ENCODE peak calls at places on chromosomes 12 and 14, in five cellular contexts. One of them, this sample, is unnamed.

GRCh38 chr12:104464899-104465298 is 8.2 kb downstream of the CHST11 start:
- DNase-seq in adrenal gland: no peak
- DNase-seq in A549: no peak
- DNase-seq in upper lobe of left lung: peak; percentile 58
- DNase-seq in transverse colon: no peak
- DNase-seq in this sample: no peak

GRCh38 chr14:89474464-89474863 is 57.4 kb upstream of the FOXN3 start:
- DNase-seq in adrenal gland: no peak
- DNase-seq in A549: no peak
- DNase-seq in upper lobe of left lung: no peak
- DNase-seq in transverse colon: no peak
- DNase-seq in this sample: no peak

GRCh38 chr12:114257687-114258086 is 148.3 kb downstream of the TBX5 start:
- DNase-seq in adrenal gland: no peak
- DNase-seq in A549: no peak
- DNase-seq in upper lobe of left lung: no peak
- DNase-seq in transverse colon: no peak
- DNase-seq in this sample: no peak

GRCh38 chr12:62210422-62210821 is 49.8 kb upstream of the USP15 start:
- DNase-seq in adrenal gland: peak; percentile 55
- DNase-seq in A549: peak; percentile 28
- DNase-seq in upper lobe of left lung: peak; percentile 58
- DNase-seq in transverse colon: peak; percentile 28
- DNase-seq in this sample: no peak

GRCh38 chr14:65821224-65821753 is 408.8 kb downstream of the FUT8 start:
- DNase-seq in adrenal gland: no peak
- DNase-seq in A549: no peak
- DNase-seq in upper lobe of left lung: no peak
- DNase-seq in transverse colon: no peak
- DNase-seq in this sample: no peak

GRCh38 chr12:132427999-132428871 is 61.7 kb upstream of the FBRSL1 start:
- DNase-seq in adrenal gland: no peak
- DNase-seq in A549: no peak
- DNase-seq in upper lobe of left lung: no peak
- DNase-seq in transverse colon: no peak
- DNase-seq in this sample: no peak

GRCh38 chr12:3285570-3285969 is 205.4 kb upstream of the PRMT8 start:
- DNase-seq in adrenal gland: no peak
- DNase-seq in A549: no peak
- DNase-seq in upper lobe of left lung: no peak
- DNase-seq in transverse colon: no peak
- DNase-seq in this sample: no peak

GRCh38 chr12:59396519-59396918 is 199.3 kb upstream of the SLC16A7 start:
- DNase-seq in adrenal gland: no peak
- DNase-seq in A549: no peak
- DNase-seq in upper lobe of left lung: no peak
- DNase-seq in transverse colon: peak; percentile 14
- DNase-seq in this sample: no peak

GRCh38 chr12:85630851-85631250 is 205.4 kb downstream of the RASSF9 start:
- DNase-seq in adrenal gland: no peak
- DNase-seq in A549: no peak
- DNase-seq in upper lobe of left lung: no peak
- DNase-seq in transverse colon: no peak
- DNase-seq in this sample: no peak

GRCh38 chr12:110079477-110080400 is 31.4 kb upstream of the C12orf76 start:
- DNase-seq in adrenal gland: peak; percentile 59
- DNase-seq in A549: peak; percentile 63
- DNase-seq in upper lobe of left lung: peak; percentile 68
- DNase-seq in transverse colon: peak; percentile 63
- DNase-seq in this sample: peak; percentile 77

GRCh38 chr14:72643317-72643801 is 250.5 kb downstream of the DPF3 start:
- DNase-seq in adrenal gland: peak; percentile 53
- DNase-seq in A549: peak; percentile 67
- DNase-seq in upper lobe of left lung: no peak
- DNase-seq in transverse colon: no peak
- DNase-seq in this sample: no peak

GRCh38 chr12:127588224-127588623 is 678.7 kb upstream of the TMEM132C start:
- DNase-seq in adrenal gland: peak; percentile 3
- DNase-seq in A549: no peak
- DNase-seq in upper lobe of left lung: no peak
- DNase-seq in transverse colon: no peak
- DNase-seq in this sample: no peak

GRCh38 chr14:67618617-67619063 is 1.1 kb upstream of the ARG2 start:
- DNase-seq in adrenal gland: peak; percentile 7
- DNase-seq in A549: peak; percentile 67
- DNase-seq in upper lobe of left lung: no peak
- DNase-seq in transverse colon: no peak
- DNase-seq in this sample: peak; percentile 16

GRCh38 chr14:73739899-73740685 is 25.9 kb upstream of the PNMA1 start:
- DNase-seq in adrenal gland: no peak
- DNase-seq in A549: no peak
- DNase-seq in upper lobe of left lung: no peak
- DNase-seq in transverse colon: no peak
- DNase-seq in this sample: no peak

GRCh38 chr14:82854851-82855250 is 1321.2 kb upstream of the SEL1L start:
- DNase-seq in adrenal gland: no peak
- DNase-seq in A549: no peak
- DNase-seq in upper lobe of left lung: no peak
- DNase-seq in transverse colon: no peak
- DNase-seq in this sample: no peak

DNA sequence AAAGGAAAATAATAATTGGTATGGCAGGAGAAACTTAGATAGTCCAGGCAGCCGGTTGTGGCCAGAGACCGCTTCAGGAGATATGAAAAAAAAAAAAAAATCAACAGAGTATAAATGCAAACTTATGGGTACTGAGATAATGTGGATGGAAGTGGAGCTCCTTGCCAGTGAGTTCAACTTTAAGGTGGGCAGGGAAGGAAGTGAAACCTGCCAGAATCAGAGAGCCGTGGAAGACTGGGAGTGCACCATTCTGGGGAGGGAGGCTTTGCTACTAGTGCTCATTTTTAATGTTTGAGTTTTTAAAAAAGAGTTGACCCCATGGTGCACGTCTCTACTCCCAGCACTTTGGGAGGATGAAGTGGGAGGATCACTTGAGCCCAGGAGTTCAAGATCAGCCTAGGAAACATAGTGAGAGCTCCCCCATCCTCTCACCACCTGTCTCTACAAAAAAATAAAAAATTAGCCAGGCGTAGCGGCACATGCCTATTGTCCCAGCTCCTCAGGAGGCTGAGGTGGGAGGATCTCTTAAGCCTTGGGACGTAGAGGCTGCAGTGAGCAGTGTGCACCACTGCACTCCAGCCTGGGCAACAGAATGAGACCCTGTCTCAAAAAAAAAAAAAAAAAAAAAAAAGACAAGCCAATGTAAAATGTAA is 34.2 kb upstream of the METAP2 start:
- DNase-seq in adrenal gland: no peak
- DNase-seq in A549: no peak
- DNase-seq in upper lobe of left lung: no peak
- DNase-seq in transverse colon: no peak
- DNase-seq in this sample: no peak
- TF ChIP-seq CTCF in adrenal gland: no peak
- TF ChIP-seq CTCF in A549: no peak
- TF ChIP-seq CTCF in upper lobe of left lung: no peak
- TF ChIP-seq CTCF in transverse colon: no peak
- TF ChIP-seq CTCF in this sample: no peak

GRCh38 chr14:103402700-103403099 is 17.5 kb downstream of the MARK3 start:
- DNase-seq in adrenal gland: no peak
- DNase-seq in A549: no peak
- DNase-seq in upper lobe of left lung: no peak
- DNase-seq in transverse colon: no peak
- DNase-seq in this sample: no peak
- H3K4me1 ChIP-seq in adrenal gland: peaks cover 75% of the 10 kb centered on the region
- H3K4me1 ChIP-seq in A549: peaks cover 51% of the 10 kb centered on the region
- H3K4me1 ChIP-seq in upper lobe of left lung: peaks cover 81% of the 10 kb centered on the region
- H3K4me1 ChIP-seq in transverse colon: peaks cover 41% of the 10 kb centered on the region
- H3K4me1 ChIP-seq in this sample: peaks cover 50% of the 10 kb centered on the region

GRCh38 chr12:48119834-48120195 is 651 bp downstream of the PFKM start:
- DNase-seq in adrenal gland: no peak
- DNase-seq in A549: no peak
- DNase-seq in upper lobe of left lung: no peak
- DNase-seq in transverse colon: no peak
- DNase-seq in this sample: no peak
- H3K27ac ChIP-seq in adrenal gland: no peak overlapping the region
- H3K27ac ChIP-seq in A549: peak overlapping the region; percentile 74
- H3K27ac ChIP-seq in upper lobe of left lung: no peak overlapping the region
- H3K27ac ChIP-seq in transverse colon: peak overlapping the region; percentile 81
- H3K27ac ChIP-seq in this sample: no peak overlapping the region

GRCh38 chr12:19910681-19911080 is 457.7 kb upstream of the PDE3A start:
- DNase-seq in adrenal gland: no peak
- DNase-seq in A549: no peak
- DNase-seq in upper lobe of left lung: no peak
- DNase-seq in transverse colon: no peak
- DNase-seq in this sample: no peak

GRCh38 chr12:19916193-19916498 is 452.2 kb upstream of the PDE3A start:
- DNase-seq in adrenal gland: no peak
- DNase-seq in A549: no peak
- DNase-seq in upper lobe of left lung: no peak
- DNase-seq in transverse colon: no peak
- DNase-seq in this sample: no peak

GRCh38 chr12:19916982-19917381 is 451.4 kb upstream of the PDE3A start:
- DNase-seq in adrenal gland: no peak
- DNase-seq in A549: no peak
- DNase-seq in upper lobe of left lung: no peak
- DNase-seq in transverse colon: no peak
- DNase-seq in this sample: no peak

GRCh38 chr12:19912996-19913395 is 455.3 kb upstream of the PDE3A start:
- DNase-seq in adrenal gland: no peak
- DNase-seq in A549: no peak
- DNase-seq in upper lobe of left lung: no peak
- DNase-seq in transverse colon: peak; percentile 58
- DNase-seq in this sample: no peak

GRCh38 chr12:19915392-19916192 is 452.7 kb upstream of the PDE3A start:
- DNase-seq in adrenal gland: no peak
- DNase-seq in A549: no peak
- DNase-seq in upper lobe of left lung: no peak
- DNase-seq in transverse colon: no peak
- DNase-seq in this sample: no peak
- TF ChIP-seq CTCF in adrenal gland: peak; percentile 67
- TF ChIP-seq CTCF in A549: peak; percentile 77
- TF ChIP-seq CTCF in upper lobe of left lung: no peak
- TF ChIP-seq CTCF in transverse colon: peak; percentile 41
- TF ChIP-seq CTCF in this sample: no peak

DNA sequence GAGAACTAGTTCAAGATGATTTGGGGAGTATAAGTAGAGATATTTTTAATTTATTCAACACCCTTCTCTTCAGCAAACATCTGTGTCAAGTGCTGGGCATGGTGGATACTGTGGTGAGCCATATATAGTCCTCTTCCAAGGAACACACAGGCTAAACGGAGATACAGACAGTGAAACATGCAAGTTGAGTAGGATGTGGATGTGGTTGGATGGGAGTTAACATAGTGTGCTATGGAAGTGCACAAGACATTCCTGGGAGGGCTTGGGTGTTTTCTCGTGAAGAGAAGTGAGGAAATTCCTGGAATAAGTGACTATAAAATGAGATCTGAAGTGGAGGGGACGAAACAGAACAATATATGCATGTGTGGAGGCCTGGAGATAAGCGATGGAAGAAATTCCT is 181.1 kb upstream of the NPAS3 start:
- DNase-seq in adrenal gland: no peak
- DNase-seq in A549: no peak
- DNase-seq in upper lobe of left lung: no peak
- DNase-seq in transverse colon: no peak
- DNase-seq in this sample: no peak
- H3K4me1 ChIP-seq in adrenal gland: no peaks in the 10 kb centered on the region
- H3K4me1 ChIP-seq in A549: no peaks in the 10 kb centered on the region
- H3K4me1 ChIP-seq in upper lobe of left lung: no peaks in the 10 kb centered on the region
- H3K4me1 ChIP-seq in transverse colon: no peaks in the 10 kb centered on the region
- H3K4me1 ChIP-seq in this sample: no peaks in the 10 kb centered on the region

DNA sequence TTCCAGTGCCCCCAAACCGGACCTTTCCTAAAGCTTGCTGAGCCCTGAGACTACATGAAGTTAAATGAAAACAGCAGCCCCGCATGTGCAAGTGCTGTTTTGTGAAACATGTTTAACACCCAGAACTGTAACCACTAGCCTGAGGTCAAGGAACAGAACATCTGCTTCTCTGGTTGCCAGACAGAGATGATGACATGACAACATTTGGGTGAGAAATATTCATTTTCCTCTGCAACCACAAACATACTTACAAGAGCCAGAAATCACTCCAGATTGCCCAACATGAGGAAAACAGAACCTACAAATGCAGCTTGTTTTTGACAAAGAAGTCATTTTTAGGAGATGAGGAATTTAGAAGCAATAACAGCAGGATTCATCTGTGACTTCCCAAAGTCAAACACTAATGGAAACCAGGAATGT is 110.4 kb downstream of the BCAT1 start:
- DNase-seq in adrenal gland: peak; percentile 22
- DNase-seq in A549: no peak
- DNase-seq in upper lobe of left lung: peak; percentile 37
- DNase-seq in transverse colon: peak; percentile 37
- DNase-seq in this sample: no peak
- H3K27ac ChIP-seq in adrenal gland: no peak overlapping the region
- H3K27ac ChIP-seq in A549: no peak overlapping the region
- H3K27ac ChIP-seq in upper lobe of left lung: peak overlapping the region; percentile 52
- H3K27ac ChIP-seq in transverse colon: peak overlapping the region; percentile 51
- H3K27ac ChIP-seq in this sample: no peak overlapping the region

GRCh38 chr12:71639341-71639760 is 24.3 kb downstream of the ZFC3H1 start:
- DNase-seq in adrenal gland: no peak
- DNase-seq in A549: peak; percentile 13
- DNase-seq in upper lobe of left lung: no peak
- DNase-seq in transverse colon: no peak
- DNase-seq in this sample: no peak
- TF ChIP-seq CTCF in adrenal gland: no peak
- TF ChIP-seq CTCF in A549: peak; percentile 28
- TF ChIP-seq CTCF in upper lobe of left lung: no peak
- TF ChIP-seq CTCF in transverse colon: no peak
- TF ChIP-seq CTCF in this sample: no peak

GRCh38 chr12:42420385-42420784 is 94.4 kb downstream of the PPHLN1 start:
- DNase-seq in adrenal gland: no peak
- DNase-seq in A549: no peak
- DNase-seq in upper lobe of left lung: no peak
- DNase-seq in transverse colon: no peak
- DNase-seq in this sample: no peak
- H3K4me1 ChIP-seq in adrenal gland: peaks cover 21% of the 10 kb centered on the region
- H3K4me1 ChIP-seq in A549: peaks cover 14% of the 10 kb centered on the region
- H3K4me1 ChIP-seq in upper lobe of left lung: no peaks in the 10 kb centered on the region
- H3K4me1 ChIP-seq in transverse colon: no peaks in the 10 kb centered on the region
- H3K4me1 ChIP-seq in this sample: no peaks in the 10 kb centered on the region

GRCh38 chr12:93107943-93108342 is 178.8 kb upstream of the EEA1 start:
- DNase-seq in adrenal gland: no peak
- DNase-seq in A549: no peak
- DNase-seq in upper lobe of left lung: no peak
- DNase-seq in transverse colon: no peak
- DNase-seq in this sample: no peak
- H3K27ac ChIP-seq in adrenal gland: no peak overlapping the region
- H3K27ac ChIP-seq in A549: no peak overlapping the region
- H3K27ac ChIP-seq in upper lobe of left lung: no peak overlapping the region
- H3K27ac ChIP-seq in transverse colon: no peak overlapping the region
- H3K27ac ChIP-seq in this sample: no peak overlapping the region

This sample was measured in CD8-positive, alpha-beta T cell.